ENCODE peak calls at places on chromosome 22, in four cellular contexts. F is K562, D is GM12878, U is A549. P is an unnamed sample.

GRCh38 chr22:19874307-19875060 is 19.8 kb upstream of the GNB1L start:
- DNase-seq in F (no peak), D (no peak), U (no peak), P (no peak)

GRCh38 chr22:40044870-40045834 is 50.4 kb downstream of the FAM83F start:
- DNase-seq in F (peak; percentile 79), D (no peak), U (peak; percentile 17), P (peak; percentile 20)

GRCh38 chr22:39562839-39563489 is 7.6 kb upstream of the CACNA1I start:
- DNase-seq in F (no peak), D (no peak), U (no peak), P (no peak)

GRCh38 chr22:19779685-19780268 is 19.2 kb downstream of the TBX1 start:
- DNase-seq in F (no peak), D (no peak), U (no peak), P (no peak)

GRCh38 chr22:32044913-32045312 is 1.9 kb downstream of the SLC5A1 start:
- DNase-seq in F (no peak), D (no peak), U (no peak), P (no peak)

GRCh38 chr22:19353363-19354131 is 62.0 kb upstream of the CLTCL1 start:
- DNase-seq in F (no peak), D (no peak), U (no peak), P (no peak)

GRCh38 chr22:32327596-32328171 is 30.0 kb upstream of the RFPL3 start:
- DNase-seq in F (no peak), D (no peak), U (no peak), P (no peak)

GRCh38 chr22:36292823-36293530 is 40.0 kb downstream of the APOL1 start:
- DNase-seq in F (no peak), D (no peak), U (no peak), P (no peak)

GRCh38 chr22:47069270-47069669 is 306.8 kb downstream of the TBC1D22A start:
- DNase-seq in F (no peak), D (no peak), U (no peak), P (no peak)

GRCh38 chr22:19003518-19003917 is 67.4 kb upstream of the PRODH start:
- DNase-seq in F (no peak), D (no peak), U (no peak), P (no peak)

GRCh38 chr22:31647066-31647465 is 14.9 kb downstream of the PISD start:
- DNase-seq in F (no peak), D (no peak), U (no peak), P (no peak)

GRCh38 chr22:31286360-31287255 is 5.7 kb downstream of the PIK3IP1 start:
- DNase-seq in F (no peak), D (no peak), U (no peak), P (no peak)

GRCh38 chr22:36461665-36462474 is 19.6 kb downstream of the TXN2 start:
- DNase-seq in F (no peak), D (no peak), U (peak; percentile 69), P (peak; percentile 63)

GRCh38 chr22:27919943-27920755 is 1.1 kb upstream of the PITPNB start:
- DNase-seq in F (no peak), D (no peak), U (peak; percentile 10), P (peak; percentile 55)

GRCh38 chr22:48630444-48630777 is 1197.3 kb downstream of the BRD1 start:
- DNase-seq in F (no peak), D (no peak), U (no peak), P (no peak)

GRCh38 chr22:24942301-24942700 is 4.2 kb downstream of the LHFPL7 start:
- DNase-seq in F (no peak), D (no peak), U (no peak), P (no peak)

GRCh38 chr22:24935771-24936483 is 10.6 kb downstream of the LHFPL7 start:
- DNase-seq in F (no peak), D (no peak), U (no peak), P (no peak)

GRCh38 chr22:24937114-24937513 is 9.4 kb downstream of the LHFPL7 start:
- DNase-seq in F (no peak), D (no peak), U (no peak), P (peak; percentile 24)

GRCh38 chr22:24944224-24944937 is 2.1 kb downstream of the LHFPL7 start:
- DNase-seq in F (no peak), D (no peak), U (no peak), P (peak; percentile 29)

DNA sequence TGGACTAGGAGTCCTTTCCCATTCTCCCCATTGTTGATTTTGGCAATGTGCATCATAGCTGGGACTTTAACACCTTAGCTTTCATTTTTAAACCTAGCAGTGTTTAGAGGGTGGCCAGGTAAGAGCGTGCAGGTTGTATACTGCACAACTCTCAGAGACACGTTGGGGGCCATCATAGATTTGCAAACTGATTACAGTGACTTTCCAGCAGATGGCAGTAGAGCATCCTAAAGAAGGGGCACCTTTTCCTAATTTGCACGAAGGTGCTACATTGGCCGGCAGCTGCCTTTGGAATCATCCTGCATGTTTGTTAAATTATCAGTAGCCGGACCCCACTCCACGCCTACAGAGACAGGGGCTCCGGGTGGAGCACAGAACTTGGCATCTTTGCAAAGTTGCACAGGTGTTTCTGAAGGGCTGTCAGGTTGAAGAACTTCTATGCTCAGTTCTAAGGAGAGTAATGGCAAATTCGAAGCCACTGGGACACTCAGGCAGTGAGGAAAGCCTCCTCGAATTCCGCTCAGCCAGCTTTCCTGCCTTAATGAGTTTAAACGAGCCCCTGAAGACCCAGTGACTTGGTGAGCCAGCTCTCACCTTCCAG is 7.7 kb downstream of the LHFPL7 start:
- DNase-seq in F (peak; percentile 26), D (no peak), U (peak; percentile 40), P (peak; percentile 49)
- TF ChIP-seq MAX in F (no peak), D (no peak), U (no peak), P (no peak)

GRCh38 chr22:50544078-50544745 is 1.5 kb upstream of the KLHDC7B start:
- DNase-seq in F (no peak), D (no peak), U (peak; percentile 85), P (no peak)
- TF ChIP-seq POLR2AphosphoS2 in F (no peak), D (no peak), U (no peak), P (no peak)

DNA sequence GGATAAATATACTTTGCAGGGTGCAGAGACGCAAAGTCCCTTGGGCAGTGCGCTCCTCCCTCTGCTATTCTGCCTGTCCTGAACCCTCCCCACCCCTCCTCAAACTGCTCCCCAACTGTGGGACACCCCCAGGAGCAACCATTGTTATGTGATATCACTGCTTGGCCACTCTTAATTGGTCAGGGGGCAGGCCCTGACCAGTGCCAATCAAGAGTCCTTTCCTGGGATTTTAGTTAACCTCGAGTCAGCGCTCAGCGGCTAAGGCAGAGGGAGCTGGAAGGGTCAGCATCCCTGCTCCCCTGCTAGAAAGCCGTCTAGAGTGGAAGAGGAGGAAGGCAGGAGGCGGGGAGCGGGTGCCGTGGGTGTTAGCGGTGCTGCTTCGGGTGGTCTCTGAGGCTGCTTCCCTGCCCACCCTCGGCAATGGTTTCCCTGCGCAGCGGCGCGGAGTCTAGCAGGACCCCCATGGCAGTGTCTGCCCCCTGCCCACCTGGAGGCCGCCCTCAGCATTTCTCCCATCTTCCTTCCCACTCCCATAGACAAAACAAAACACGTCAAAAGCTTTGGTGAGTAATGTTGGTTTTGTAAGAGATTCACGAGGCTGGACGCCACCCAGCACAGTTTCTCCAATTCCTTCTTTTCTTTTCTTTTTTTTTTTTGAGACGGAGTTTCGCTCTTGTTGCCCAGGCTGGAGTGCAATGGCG is 38.4 kb upstream of the A4GALT start:
- DNase-seq in F (no peak), D (no peak), U (no peak), P (no peak)
- H3K27ac ChIP-seq in F (no peak overlapping the region), D (no peak overlapping the region), U (peak overlapping the region; percentile 76), P (no peak overlapping the region)

DNA sequence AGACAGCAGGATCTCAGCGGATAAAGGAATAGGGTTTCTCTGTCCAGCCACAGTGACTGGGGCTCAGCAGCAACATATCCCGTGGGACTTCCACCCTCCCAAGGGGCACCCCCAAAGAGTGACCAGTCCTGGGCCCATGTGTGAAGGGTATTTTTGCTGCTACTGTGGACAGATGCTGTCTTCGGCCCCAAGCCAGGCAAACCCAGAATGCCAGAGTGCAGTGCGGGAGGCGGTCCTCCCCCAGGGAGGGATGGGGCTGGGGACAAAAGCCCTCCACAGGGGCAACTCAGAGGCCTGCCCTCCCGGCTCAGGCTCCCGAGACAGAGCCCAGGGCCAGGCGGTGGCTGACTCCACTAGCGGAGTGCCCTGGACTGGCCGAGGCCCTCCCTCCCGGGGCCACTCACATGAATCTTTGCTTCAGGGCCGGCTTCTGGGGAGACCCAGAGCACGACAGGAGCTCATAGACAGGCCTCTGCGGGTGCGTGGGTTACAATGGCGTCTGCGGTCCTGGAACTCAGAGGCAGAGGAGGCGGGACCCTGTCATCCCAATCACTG is 34.7 kb upstream of the WNT7B start:
- DNase-seq in F (no peak), D (no peak), U (no peak), P (no peak)
- TF ChIP-seq MAX in F (no peak), D (no peak), U (no peak), P (no peak)

GRCh38 chr22:21054046-21054713 is 8.4 kb downstream of the LRRC74B start:
- DNase-seq in F (no peak), D (no peak), U (no peak), P (no peak)

GRCh38 chr22:21047730-21048129 is 2.0 kb downstream of the LRRC74B start:
- DNase-seq in F (no peak), D (no peak), U (no peak), P (no peak)

GRCh38 chr22:21052715-21053459 is 7.1 kb downstream of the LRRC74B start:
- DNase-seq in F (no peak), D (no peak), U (no peak), P (no peak)

GRCh38 chr22:21051836-21052400 is 6.2 kb downstream of the LRRC74B start:
- DNase-seq in F (no peak), D (peak; percentile 26), U (no peak), P (no peak)

GRCh38 chr22:21051145-21051835 is 5.5 kb downstream of the LRRC74B start:
- DNase-seq in F (no peak), D (no peak), U (no peak), P (no peak)
- TF ChIP-seq POLR2AphosphoS2 in F (no peak), D (no peak), U (no peak), P (no peak)

GRCh38 chr22:38081941-38082828 is 1.8 kb downstream of the SLC16A8 start:
- DNase-seq in F (no peak), D (no peak), U (no peak), P (no peak)

GRCh38 chr22:38080847-38081635 is 2.9 kb downstream of the SLC16A8 start:
- DNase-seq in F (no peak), D (no peak), U (no peak), P (no peak)

GRCh38 chr22:38081636-38081940 is 2.4 kb downstream of the SLC16A8 start:
- DNase-seq in F (no peak), D (no peak), U (no peak), P (no peak)

GRCh38 chr22:38079804-38080203 is 4.2 kb downstream of the SLC16A8 start:
- DNase-seq in F (no peak), D (no peak), U (no peak), P (no peak)

GRCh38 chr22:38080468-38080846 is 3.5 kb downstream of the SLC16A8 start:
- DNase-seq in F (no peak), D (no peak), U (no peak), P (no peak)
- H3K27ac ChIP-seq in F (no peak overlapping the region), D (no peak overlapping the region), U (no peak overlapping the region), P (no peak overlapping the region)

GRCh38 chr22:25119609-25120008 is 80.0 kb upstream of the CRYBB3 start:
- DNase-seq in F (no peak), D (no peak), U (no peak), P (no peak)
- TF ChIP-seq MAX in F (no peak), D (no peak), U (no peak), P (no peak)

P was measured in HepG2.